ENCODE peak calls at places on chromosomes 3 and 15, in nine cellular contexts. K is central memory CD8-positive, alpha-beta T cell; B is aorta; X is Calu3; A is posterior cingulate gyrus; C is amniotic stem cell; S is stimulated activated CD4-positive, alpha-beta T cell treated with anti-CD3 and anti-CD28 coated beads, TNF-alpha, amount 100 ng/mL, for 48 hours; F is globus pallidus; V is GM04504. Y is an unnamed sample.
A peak's percentile ranks its signal among the peaks of the same experiment; 100 is the strongest.

GRCh38 chr15:39426552-39427532 is 154.0 kb upstream of the THBS1 start:
- DNase-seq in K (peak; percentile 79), B (peak; percentile 77), X (no peak), A (no peak), C (no peak), S (peak; percentile 40), F (no peak), V (peak; percentile 52), Y (peak; percentile 37)

GRCh38 chr15:33152502-33153109 is 41.9 kb downstream of the FMN1 start:
- DNase-seq in K (no peak), B (no peak), X (no peak), A (no peak), C (no peak), S (no peak), F (peak; percentile 58), V (peak; percentile 13), Y (peak; percentile 73)

GRCh38 chr3:57098418-57099310 is 38.2 kb downstream of the SPATA12 start:
- DNase-seq in K (no peak), B (no peak), X (no peak), A (no peak), C (no peak), S (no peak), F (no peak), V (no peak), Y (no peak)

GRCh38 chr3:98961161-98962155 is 60.0 kb upstream of the DCBLD2 start:
- DNase-seq in K (no peak), B (no peak), X (no peak), A (no peak), C (no peak), S (no peak), F (no peak), V (no peak), Y (no peak)

GRCh38 chr3:72553298-72553697 is 294.9 kb downstream of the SHQ1 start:
- DNase-seq in K (no peak), B (no peak), X (no peak), A (no peak), C (no peak), S (no peak), F (no peak), V (no peak), Y (no peak)

GRCh38 chr3:13839253-13839652 is 40.6 kb downstream of the WNT7A start:
- DNase-seq in K (no peak), B (no peak), X (no peak), A (no peak), C (no peak), S (no peak), F (no peak), V (no peak), Y (no peak)

GRCh38 chr3:43768594-43768993 is 77.9 kb downstream of the ABHD5 start:
- DNase-seq in K (no peak), B (no peak), X (no peak), A (no peak), C (no peak), S (no peak), F (no peak), V (no peak), Y (peak; percentile 39)

GRCh38 chr3:123080864-123081562 is 14.2 kb downstream of the PDIA5 start:
- DNase-seq in K (no peak), B (no peak), X (no peak), A (no peak), C (no peak), S (no peak), F (no peak), V (no peak), Y (no peak)

GRCh38 chr15:85706779-85707518 is 87.8 kb downstream of the KLHL25 start:
- DNase-seq in K (peak; percentile 68), B (no peak), X (no peak), A (no peak), C (no peak), S (no peak), F (no peak), V (no peak), Y (peak; percentile 14)

GRCh38 chr3:4850211-4850927 is 128.9 kb upstream of the BHLHE40 start:
- DNase-seq in K (no peak), B (no peak), X (no peak), A (no peak), C (no peak), S (no peak), F (no peak), V (no peak), Y (no peak)

GRCh38 chr3:116085456-116085855 is 359.8 kb downstream of the LSAMP start:
- DNase-seq in K (no peak), B (no peak), X (no peak), A (no peak), C (no peak), S (no peak), F (no peak), V (no peak), Y (no peak)

Y was measured in Ammon's horn.